ENCODE peak calls at places on chromosomes 12 and 14, in eight cellular contexts. V is fibroblast of lung, C is choroid plexus epithelial cell, P is uterus, O is OCI-LY7, H is IMR-90, X is AG10803, U is lower lobe of right lung. E is an unnamed sample.

GRCh38 chr12:65450610-65451009 is 172.1 kb downstream of the MSRB3 start:
- DNase-seq in V (no peak), C (peak; percentile 23), P (no peak), O (no peak), H (no peak), X (no peak), U (no peak), E (no peak)

GRCh38 chr12:78698747-78699146 is 165.8 kb upstream of the SYT1 start:
- DNase-seq in V (peak; percentile 71), C (peak; percentile 23), P (no peak), O (no peak), H (peak; percentile 39), X (peak; percentile 4), U (no peak), E (no peak)

GRCh38 chr14:88518592-88519512 is 36.0 kb downstream of the PTPN21 start:
- DNase-seq in V (peak; percentile 80), C (peak; percentile 75), P (no peak), O (no peak), H (peak; percentile 88), X (peak; percentile 69), U (no peak), E (no peak)

GRCh38 chr12:95224202-95225170 is 6.9 kb downstream of the VEZT start:
- DNase-seq in V (peak; percentile 89), C (peak; percentile 72), P (no peak), O (no peak), H (peak; percentile 84), X (peak; percentile 69), U (no peak), E (no peak)

GRCh38 chr12:120249266-120249874 is 16.2 kb downstream of the PXN start:
- DNase-seq in V (no peak), C (no peak), P (no peak), O (no peak), H (no peak), X (no peak), U (no peak), E (peak; percentile 77)

GRCh38 chr14:50025776-50026175 is 90.6 kb downstream of the VCPKMT start:
- DNase-seq in V (peak; percentile 55), C (peak; percentile 66), P (peak; percentile 31), O (no peak), H (peak; percentile 48), X (no peak), U (no peak), E (no peak)

GRCh38 chr12:6165418-6165817 is 34.8 kb upstream of the CD9 start:
- DNase-seq in V (peak; percentile 62), C (peak; percentile 38), P (no peak), O (no peak), H (peak; percentile 80), X (peak; percentile 94), U (no peak), E (no peak)

GRCh38 chr14:102829106-102829505 is 51.9 kb downstream of the TRAF3 start:
- DNase-seq in V (peak; percentile 11), C (peak; percentile 63), P (no peak), O (no peak), H (peak; percentile 92), X (no peak), U (no peak), E (no peak)

GRCh38 chr12:78885466-78885865 is 20.9 kb downstream of the SYT1 start:
- DNase-seq in V (peak; percentile 37), C (no peak), P (no peak), O (no peak), H (no peak), X (no peak), U (no peak), E (no peak)

GRCh38 chr14:58106446-58106845 is 45.6 kb downstream of the ARMH4 start:
- DNase-seq in V (no peak), C (no peak), P (no peak), O (no peak), H (no peak), X (no peak), U (no peak), E (no peak)

GRCh38 chr12:75798527-75798926 is 233.0 kb downstream of the PHLDA1 start:
- DNase-seq in V (no peak), C (no peak), P (no peak), O (no peak), H (no peak), X (no peak), U (no peak), E (no peak)

GRCh38 chr12:68792952-68793351 is 15.0 kb upstream of the MDM2 start:
- DNase-seq in V (no peak), C (peak; percentile 70), P (no peak), O (peak; percentile 87), H (peak; percentile 49), X (no peak), U (no peak), E (peak; percentile 81)

GRCh38 chr12:5348491-5348890 is 83.4 kb upstream of the NTF3 start:
- DNase-seq in V (no peak), C (no peak), P (no peak), O (no peak), H (no peak), X (no peak), U (no peak), E (no peak)

GRCh38 chr14:104143521-104144452 is 5.4 kb downstream of the KIF26A start:
- DNase-seq in V (no peak), C (no peak), P (no peak), O (no peak), H (no peak), X (no peak), U (no peak), E (no peak)
- H3K4me3 ChIP-seq in V (no peak overlapping the region), C (no peak overlapping the region), P (no peak overlapping the region), O (no peak overlapping the region), H (no peak overlapping the region), X (no peak overlapping the region), U (no peak overlapping the region), E (no peak overlapping the region)

GRCh38 chr12:112788205-112788604 is 3.3 kb upstream of the RPH3A start:
- DNase-seq in V (no peak), C (no peak), P (no peak), O (no peak), H (no peak), X (no peak), U (no peak), E (no peak)
- TF ChIP-seq CTCF in V (no peak), C (no peak), P (no peak), O (peak; percentile 48), H (no peak), X (no peak), U (no peak), E (no peak)

GRCh38 chr12:51846209-51846779 is 2.2 kb downstream of the FIGNL2 start:
- DNase-seq in V (no peak), C (no peak), P (no peak), O (no peak), H (no peak), X (no peak), U (no peak), E (no peak)

GRCh38 chr12:51845451-51845850 is 3.1 kb downstream of the FIGNL2 start:
- DNase-seq in V (no peak), C (no peak), P (no peak), O (no peak), H (no peak), X (no peak), U (no peak), E (no peak)

GRCh38 chr12:51847830-51848727 is at the start of gene FIGNL2:
- DNase-seq in V (peak; percentile 34), C (no peak), P (no peak), O (no peak), H (peak; percentile 12), X (no peak), U (no peak), E (no peak)

GRCh38 chr12:51848843-51849735 is 571 bp upstream of the FIGNL2 start:
- DNase-seq in V (no peak), C (no peak), P (no peak), O (no peak), H (no peak), X (no peak), U (no peak), E (no peak)

GRCh38 chr12:51846911-51847829 is 1.3 kb downstream of the FIGNL2 start:
- DNase-seq in V (peak; percentile 35), C (no peak), P (no peak), O (no peak), H (no peak), X (no peak), U (peak; percentile 56), E (no peak)
- H3K4me3 ChIP-seq in V (peak overlapping the region; percentile 51), C (peak overlapping the region; percentile 24), P (peak overlapping the region; percentile 38), O (no peak overlapping the region), H (peak overlapping the region; percentile 50), X (peak overlapping the region; percentile 49), U (peak overlapping the region; percentile 58), E (no peak overlapping the region)

GRCh38 chr12:50181691-50182090 is 14.5 kb upstream of the CERS5 start:
- DNase-seq in V (no peak), C (no peak), P (no peak), O (no peak), H (no peak), X (no peak), U (no peak), E (no peak)

GRCh38 chr12:50185975-50186663 is 18.9 kb upstream of the CERS5 start:
- DNase-seq in V (peak; percentile 79), C (peak; percentile 38), P (no peak), O (no peak), H (peak; percentile 43), X (peak; percentile 83), U (no peak), E (no peak)

GRCh38 chr12:50184261-50184660 is 17.1 kb upstream of the CERS5 start:
- DNase-seq in V (no peak), C (no peak), P (no peak), O (no peak), H (no peak), X (no peak), U (no peak), E (no peak)

GRCh38 chr12:50185496-50185895 is 18.3 kb upstream of the CERS5 start:
- DNase-seq in V (peak; percentile 34), C (no peak), P (no peak), O (no peak), H (no peak), X (no peak), U (no peak), E (no peak)

GRCh38 chr12:50182461-50182860 is 15.3 kb upstream of the CERS5 start:
- DNase-seq in V (no peak), C (no peak), P (no peak), O (no peak), H (no peak), X (no peak), U (no peak), E (no peak)
- TF ChIP-seq CTCF in V (no peak), C (no peak), P (no peak), O (peak; percentile 49), H (peak; percentile 18), X (no peak), U (no peak), E (no peak)

DNA sequence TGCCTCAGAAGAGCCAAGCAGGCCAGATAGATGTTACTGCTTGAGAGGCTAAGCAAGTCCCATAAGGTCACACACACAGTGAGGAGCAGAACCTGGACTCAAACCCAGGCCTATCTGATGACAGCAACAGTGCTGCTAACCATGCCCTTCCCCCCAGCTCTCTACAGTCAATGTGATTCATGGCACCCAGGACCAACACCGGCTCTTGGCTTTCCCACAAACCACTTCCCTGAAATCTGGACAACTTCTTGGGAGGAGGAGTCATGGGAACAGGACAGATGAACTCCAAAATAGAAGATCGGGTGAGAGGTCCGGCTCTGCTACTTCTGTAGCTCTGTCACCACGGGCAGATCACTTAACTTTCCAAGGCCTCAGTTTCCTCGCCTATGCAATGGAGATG is 716 bp upstream of the PTGDR start:
- DNase-seq in V (peak; percentile 47), C (no peak), P (peak; percentile 31), O (no peak), H (no peak), X (peak; percentile 12), U (no peak), E (no peak)
- H3K4me3 ChIP-seq in V (no peak overlapping the region), C (no peak overlapping the region), P (no peak overlapping the region), O (no peak overlapping the region), H (no peak overlapping the region), X (no peak overlapping the region), U (no peak overlapping the region), E (no peak overlapping the region)

E was measured in GM12865.